ENCODE peak calls at places on chromosomes 2 and 18, in seven cellular contexts. H is LNCaP clone FGC, M is lower leg skin, Z is choroid plexus epithelial cell, X is cardiac fibroblast, T is fibroblast of mammary gland, K is heart right ventricle. O is an unnamed sample.

GRCh38 chr2:39724828-39725144 is 54.3 kb downstream of the THUMPD2 start:
- DNase-seq in H (peak), M (no peak), Z (no peak), X (no peak), T (peak), K (no peak), O (no peak)

GRCh38 chr2:68319397-68320117 is at the start of gene CNRIP1:
- DNase-seq in H (no peak), M (peak), Z (peak), X (peak), T (peak), K (peak), O (peak)

GRCh38 chr18:25261768-25262167 is 90.2 kb downstream of the ZNF521 start:
- DNase-seq in H (peak), M (no peak), Z (no peak), X (no peak), T (no peak), K (no peak), O (no peak)

GRCh38 chr18:47928466-47928865 is 2.0 kb downstream of the SMAD2 start:
- DNase-seq in H (no peak), M (no peak), Z (peak), X (peak), T (peak), K (no peak), O (peak)

GRCh38 chr2:11569636-11570035 is 35.8 kb downstream of the GREB1 start:
- DNase-seq in H (no peak), M (no peak), Z (no peak), X (no peak), T (no peak), K (no peak), O (no peak)

GRCh38 chr2:27537287-27537686 is 40.6 kb downstream of the GCKR start:
- DNase-seq in H (no peak), M (no peak), Z (no peak), X (no peak), T (no peak), K (no peak), O (no peak)

GRCh38 chr2:215577356-215577755 is 141.5 kb upstream of the FN1 start:
- DNase-seq in H (no peak), M (no peak), Z (no peak), X (no peak), T (peak), K (no peak), O (no peak)

GRCh38 chr18:49668583-49669290 is 106.9 kb downstream of the LIPG start:
- DNase-seq in H (no peak), M (no peak), Z (peak), X (peak), T (peak), K (peak), O (peak)

GRCh38 chr2:45882707-45883106 is 231.2 kb downstream of the PRKCE start:
- DNase-seq in H (no peak), M (peak), Z (no peak), X (peak), T (peak), K (peak), O (peak)

GRCh38 chr2:238895361-238895882 is 47.5 kb downstream of the TWIST2 start:
- DNase-seq in H (no peak), M (peak), Z (no peak), X (no peak), T (peak), K (no peak), O (no peak)

GRCh38 chr2:106197878-106198277 is 3.8 kb upstream of the UXS1 start:
- DNase-seq in H (no peak), M (no peak), Z (peak), X (peak), T (peak), K (no peak), O (peak)

GRCh38 chr2:3179208-3179607 is 198.4 kb downstream of the EIPR1 start:
- DNase-seq in H (no peak), M (no peak), Z (no peak), X (no peak), T (no peak), K (no peak), O (no peak)

GRCh38 chr2:196166876-196167275 is 4.5 kb downstream of the STK17B start:
- DNase-seq in H (no peak), M (no peak), Z (peak), X (peak), T (peak), K (no peak), O (peak)

GRCh38 chr2:216991563-216991962 is 131.7 kb upstream of the TNP1 start:
- DNase-seq in H (no peak), M (peak), Z (peak), X (peak), T (peak), K (no peak), O (peak)

GRCh38 chr2:226794077-226794670 is 5.4 kb downstream of the IRS1 start:
- DNase-seq in H (no peak), M (no peak), Z (peak), X (no peak), T (peak), K (no peak), O (peak)

GRCh38 chr18:29164020-29164706 is 987.2 kb upstream of the CDH2 start:
- DNase-seq in H (no peak), M (peak), Z (peak), X (peak), T (peak), K (no peak), O (peak)

GRCh38 chr18:51617572-51618260 is 420.2 kb upstream of the MEX3C start:
- DNase-seq in H (no peak), M (no peak), Z (no peak), X (no peak), T (no peak), K (no peak), O (no peak)

GRCh38 chr2:150624001-150624401 is 136.5 kb upstream of the RND3 start:
- DNase-seq in H (no peak), M (no peak), Z (no peak), X (peak), T (no peak), K (no peak), O (peak)

GRCh38 chr2:23091019-23091418 is 294.0 kb upstream of the KLHL29 start:
- DNase-seq in H (no peak), M (no peak), Z (no peak), X (no peak), T (no peak), K (no peak), O (no peak)

GRCh38 chr18:21134895-21135294 is 23.3 kb upstream of the ROCK1 start:
- DNase-seq in H (no peak), M (no peak), Z (peak), X (peak), T (peak), K (no peak), O (peak)

GRCh38 chr2:66925128-66925527 is 472.0 kb upstream of the ETAA1 start:
- DNase-seq in H (no peak), M (no peak), Z (peak), X (peak), T (peak), K (no peak), O (peak)

GRCh38 chr2:204360218-204361007 is 184.9 kb upstream of the PARD3B start:
- DNase-seq in H (no peak), M (no peak), Z (no peak), X (no peak), T (no peak), K (no peak), O (no peak)

GRCh38 chr2:230842473-230842872 is 22.3 kb upstream of the ITM2C start:
- DNase-seq in H (no peak), M (no peak), Z (no peak), X (no peak), T (peak), K (no peak), O (no peak)

GRCh38 chr2:184598313-184599053 is at the start of gene ZNF804A:
- DNase-seq in H (no peak), M (peak), Z (peak), X (peak), T (peak), K (peak), O (peak)

GRCh38 chr2:8581601-8582041 is 100.2 kb upstream of the ID2 start:
- DNase-seq in H (no peak), M (peak), Z (no peak), X (no peak), T (no peak), K (no peak), O (no peak)

GRCh38 chr2:216858312-216858711 is 1.6 kb downstream of the TNP1 start:
- DNase-seq in H (no peak), M (no peak), Z (peak), X (no peak), T (no peak), K (no peak), O (no peak)

GRCh38 chr2:159109552-159109951 is 141.1 kb downstream of the TANC1 start:
- DNase-seq in H (no peak), M (no peak), Z (no peak), X (no peak), T (no peak), K (no peak), O (no peak)

GRCh38 chr2:217934321-217935131 is 68.3 kb downstream of the TNS1 start:
- DNase-seq in H (no peak), M (no peak), Z (peak), X (peak), T (peak), K (peak), O (peak)

GRCh38 chr2:192267484-192267883 is 72.8 kb upstream of the TMEFF2 start:
- DNase-seq in H (no peak), M (no peak), Z (peak), X (peak), T (peak), K (no peak), O (peak)

GRCh38 chr18:32684940-32685339 is 87.9 kb downstream of the KLHL14 start:
- DNase-seq in H (no peak), M (no peak), Z (no peak), X (no peak), T (no peak), K (no peak), O (no peak)

GRCh38 chr18:60471652-60472051 is 99.1 kb upstream of the MC4R start:
- DNase-seq in H (peak), M (no peak), Z (peak), X (no peak), T (no peak), K (no peak), O (peak)

GRCh38 chr2:54675738-54676137 is 47.7 kb upstream of the EML6 start:
- DNase-seq in H (no peak), M (no peak), Z (no peak), X (no peak), T (no peak), K (peak), O (no peak)

GRCh38 chr2:164981217-164981990 is 26.1 kb upstream of the SLC38A11 start:
- DNase-seq in H (peak), M (no peak), Z (peak), X (no peak), T (peak), K (no peak), O (peak)

GRCh38 chr2:180169474-180169873 is 162.4 kb upstream of the CWC22 start:
- DNase-seq in H (no peak), M (no peak), Z (no peak), X (no peak), T (no peak), K (no peak), O (no peak)

GRCh38 chr2:37226863-37227262 is 4.5 kb downstream of the CEBPZ start:
- DNase-seq in H (no peak), M (no peak), Z (no peak), X (no peak), T (no peak), K (no peak), O (no peak)

DNA sequence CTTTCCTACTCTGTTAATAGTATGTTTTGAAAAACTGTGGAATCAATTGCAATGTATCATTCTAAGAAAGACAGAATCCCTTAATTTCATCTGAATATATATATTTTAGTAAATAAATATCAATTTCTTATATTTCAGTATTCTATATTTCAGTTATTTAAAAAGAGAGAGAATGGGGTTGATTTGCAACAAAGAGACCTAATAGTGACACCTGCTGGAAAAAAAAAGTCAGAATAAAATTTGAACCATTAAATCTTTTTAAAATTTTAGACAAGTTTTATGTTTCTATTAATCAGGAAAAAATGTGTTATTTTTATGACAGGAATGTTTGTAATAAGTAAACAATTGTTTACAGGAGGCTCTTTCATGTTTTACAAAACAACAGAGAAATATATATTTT is 20.7 kb upstream of the CCNT2 start:
- DNase-seq in H (no peak), M (no peak), Z (peak), X (peak), T (peak), K (no peak), O (peak)
- TF ChIP-seq CTCF in H (peak), M (no peak), Z (peak), X (peak), T (peak), K (peak), O (peak)

DNA sequence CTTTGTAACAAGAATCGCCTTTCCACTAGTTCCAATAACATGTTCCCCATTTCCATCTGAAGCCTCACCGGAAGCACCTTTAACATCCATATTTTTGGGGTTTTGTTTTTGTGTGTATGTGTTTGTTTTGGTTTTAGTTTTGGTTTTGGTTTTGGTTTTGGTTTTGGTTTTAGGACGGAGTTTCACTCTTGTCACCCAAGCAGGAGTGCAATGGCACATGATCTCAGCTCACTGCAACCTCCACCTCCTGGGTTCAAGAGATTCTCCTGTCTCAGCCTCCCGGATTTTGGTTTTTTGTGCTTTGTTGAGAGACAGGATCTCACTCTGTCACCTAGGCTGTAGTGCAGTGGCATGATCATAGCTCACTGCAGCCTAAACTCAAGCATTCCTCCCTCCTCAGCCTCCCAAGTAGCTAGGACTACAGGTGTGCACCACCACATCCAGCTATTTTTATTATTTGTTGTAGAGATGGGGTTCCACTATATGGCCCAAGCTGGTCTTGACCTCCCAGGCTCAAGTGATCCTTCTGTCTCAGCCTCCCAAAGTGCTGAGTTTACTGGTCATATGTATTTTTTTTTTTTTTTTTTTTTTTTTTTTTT is 36.3 kb downstream of the TGOLN2 start:
- DNase-seq in H (no peak), M (no peak), Z (no peak), X (no peak), T (no peak), K (no peak), O (no peak)
- H3K4me3 ChIP-seq in H (no peak), M (no peak), Z (no peak), X (no peak), T (no peak), K (no peak), O (no peak)

GRCh38 chr2:157508676-157509075 is 64.8 kb upstream of the CYTIP start:
- DNase-seq in H (no peak), M (no peak), Z (no peak), X (no peak), T (no peak), K (no peak), O (no peak)

GRCh38 chr2:157504623-157505022 is 60.7 kb upstream of the CYTIP start:
- DNase-seq in H (no peak), M (no peak), Z (no peak), X (no peak), T (no peak), K (no peak), O (no peak)

GRCh38 chr2:157509755-157510154 is 65.9 kb upstream of the CYTIP start:
- DNase-seq in H (no peak), M (no peak), Z (no peak), X (no peak), T (no peak), K (no peak), O (no peak)
- TF ChIP-seq CTCF in H (no peak), M (no peak), Z (no peak), X (no peak), T (no peak), K (peak), O (no peak)

DNA sequence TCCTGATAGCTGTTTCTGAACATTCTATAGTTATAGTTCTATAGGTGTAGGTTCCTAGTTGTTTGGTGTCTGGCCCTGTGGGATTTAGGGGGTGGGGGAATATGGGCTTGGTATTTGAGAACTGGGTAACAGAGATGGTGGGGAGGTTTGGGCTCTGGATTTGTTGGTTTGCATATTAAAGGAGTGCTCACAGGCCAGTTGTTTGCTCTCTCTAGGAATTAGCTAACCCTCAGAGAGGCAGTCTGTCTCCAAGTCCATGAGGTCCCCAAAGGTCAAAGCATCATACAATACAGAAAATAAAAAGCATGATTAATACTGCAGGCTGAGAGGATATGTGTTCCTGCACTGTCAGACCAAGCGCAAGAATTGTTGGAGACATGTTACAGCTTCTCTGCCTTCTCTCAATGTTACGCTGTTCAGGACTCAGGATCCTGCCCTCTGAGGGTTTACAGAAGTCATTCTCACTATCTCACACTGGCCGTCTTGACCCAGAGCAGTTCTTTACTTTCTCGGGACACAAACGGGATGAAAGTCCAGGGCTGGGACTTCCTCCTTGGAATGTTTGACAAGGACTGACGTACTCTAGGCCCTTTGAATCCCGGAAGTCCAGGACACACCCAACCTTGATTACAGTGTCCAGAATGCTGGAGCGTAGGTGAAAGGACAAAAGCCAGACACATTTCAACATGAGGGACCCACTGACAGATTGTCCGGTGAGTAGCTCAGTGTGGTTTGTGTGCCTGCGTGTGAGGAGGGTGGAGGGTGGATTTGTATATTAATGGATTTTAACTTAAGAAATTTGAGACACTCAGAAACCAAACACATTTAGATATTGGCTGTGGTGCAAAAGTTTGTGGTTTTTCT is at the start of gene NOSTRIN:
- DNase-seq in H (peak), M (no peak), Z (peak), X (peak), T (peak), K (peak), O (peak)
- H3K4me3 ChIP-seq in H (peak), M (peak), Z (no peak), X (no peak), T (no peak), K (peak), O (no peak)

GRCh38 chr2:88543541-88544057 is 83.7 kb downstream of the EIF2AK3 start:
- DNase-seq in H (no peak), M (peak), Z (no peak), X (no peak), T (no peak), K (no peak), O (no peak)
- TF ChIP-seq CTCF in H (no peak), M (no peak), Z (no peak), X (no peak), T (no peak), K (no peak), O (no peak)

GRCh38 chr18:77103181-77103875 is 29.3 kb downstream of the MBP start:
- DNase-seq in H (no peak), M (peak), Z (peak), X (peak), T (peak), K (no peak), O (peak)

GRCh38 chr18:77105680-77106079 is 26.9 kb downstream of the MBP start:
- DNase-seq in H (no peak), M (peak), Z (no peak), X (no peak), T (no peak), K (no peak), O (no peak)

GRCh38 chr18:77102246-77103040 is 30.1 kb downstream of the MBP start:
- DNase-seq in H (no peak), M (no peak), Z (peak), X (peak), T (peak), K (no peak), O (peak)

GRCh38 chr18:77105021-77105420 is 27.6 kb downstream of the MBP start:
- DNase-seq in H (no peak), M (peak), Z (peak), X (no peak), T (peak), K (no peak), O (no peak)

DNA sequence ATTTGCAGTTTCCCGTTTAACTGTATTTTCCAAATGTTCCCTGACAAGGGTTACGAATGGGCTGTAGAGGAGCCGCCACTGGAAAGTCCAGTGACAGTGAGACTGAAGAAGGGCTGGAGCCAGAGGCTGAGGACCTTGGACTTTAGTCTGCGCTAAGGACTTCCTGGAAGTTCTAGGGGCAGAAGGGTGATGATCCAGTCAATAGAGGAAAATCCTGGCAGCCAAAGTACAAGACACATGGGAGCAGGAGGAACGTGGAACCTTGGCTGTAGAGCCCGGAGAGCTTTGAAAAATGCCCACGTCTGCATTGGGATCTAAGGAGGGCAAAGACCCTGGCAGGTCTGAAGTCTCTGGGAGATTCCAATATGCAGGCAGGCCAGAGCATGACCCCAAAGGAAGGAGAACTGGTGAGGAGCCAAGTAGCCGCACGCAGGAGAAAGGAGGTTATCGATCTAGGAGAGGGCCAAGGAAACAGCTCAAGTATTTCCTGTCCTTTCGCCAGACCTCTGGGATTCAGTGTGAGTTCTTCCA is 28.5 kb downstream of the MBP start:
- DNase-seq in H (no peak), M (no peak), Z (peak), X (peak), T (peak), K (no peak), O (peak)
- H3K4me3 ChIP-seq in H (no peak), M (no peak), Z (no peak), X (no peak), T (no peak), K (no peak), O (no peak)

O was measured in fibroblast of pulmonary artery.